ENCODE peak calls at places on chromosomes 7 and 10, in four cellular contexts. One of them, this sample, is unnamed.

GRCh38 chr10:97714401-97715258 is 1.1 kb downstream of the MARVELD1 start:
- DNase-seq in HCT116: no peak
- DNase-seq in K562: peak
- DNase-seq in GM12878: no peak
- DNase-seq in this sample: no peak

GRCh38 chr7:139774376-139774775 is 3.4 kb downstream of the HIPK2 start:
- DNase-seq in HCT116: no peak
- DNase-seq in K562: no peak
- DNase-seq in GM12878: no peak
- DNase-seq in this sample: no peak

GRCh38 chr7:86644282-86645173 is 819 bp downstream of the GRM3 start:
- DNase-seq in HCT116: no peak
- DNase-seq in K562: no peak
- DNase-seq in GM12878: no peak
- DNase-seq in this sample: no peak

GRCh38 chr10:130761896-130762295 is 549.6 kb downstream of the TCERG1L start:
- DNase-seq in HCT116: no peak
- DNase-seq in K562: no peak
- DNase-seq in GM12878: no peak
- DNase-seq in this sample: no peak

GRCh38 chr7:30905078-30906012 is 6.3 kb upstream of the AQP1 start:
- DNase-seq in HCT116: no peak
- DNase-seq in K562: no peak
- DNase-seq in GM12878: no peak
- DNase-seq in this sample: no peak

GRCh38 chr10:47241946-47242900 is 57.8 kb upstream of the GDF10 start:
- DNase-seq in HCT116: no peak
- DNase-seq in K562: no peak
- DNase-seq in GM12878: no peak
- DNase-seq in this sample: no peak

GRCh38 chr7:95718556-95719410 is 53.6 kb upstream of the DYNC1I1 start:
- DNase-seq in HCT116: peak
- DNase-seq in K562: no peak
- DNase-seq in GM12878: no peak
- DNase-seq in this sample: peak

GRCh38 chr7:66847879-66848810 is 72.9 kb upstream of the TMEM248 start:
- DNase-seq in HCT116: no peak
- DNase-seq in K562: no peak
- DNase-seq in GM12878: no peak
- DNase-seq in this sample: no peak

GRCh38 chr10:10870523-10871241 is 147.0 kb upstream of the CELF2 start:
- DNase-seq in HCT116: no peak
- DNase-seq in K562: no peak
- DNase-seq in GM12878: peak
- DNase-seq in this sample: no peak

GRCh38 chr7:42972703-42973500 is 40.7 kb downstream of the MRPL32 start:
- DNase-seq in HCT116: no peak
- DNase-seq in K562: peak
- DNase-seq in GM12878: no peak
- DNase-seq in this sample: peak

GRCh38 chr10:12782537-12782936 is 219.0 kb downstream of the CCDC3 start:
- DNase-seq in HCT116: peak
- DNase-seq in K562: peak
- DNase-seq in GM12878: no peak
- DNase-seq in this sample: no peak

GRCh38 chr7:118918556-118918955 is 694.1 kb downstream of the ANKRD7 start:
- DNase-seq in HCT116: peak
- DNase-seq in K562: no peak
- DNase-seq in GM12878: no peak
- DNase-seq in this sample: peak

GRCh38 chr7:44348851-44349781 is 23.7 kb upstream of the CAMK2B start:
- DNase-seq in HCT116: no peak
- DNase-seq in K562: no peak
- DNase-seq in GM12878: no peak
- DNase-seq in this sample: no peak

GRCh38 chr10:103273026-103273425 is 3.9 kb upstream of the INA start:
- DNase-seq in HCT116: peak
- DNase-seq in K562: no peak
- DNase-seq in GM12878: no peak
- DNase-seq in this sample: peak

GRCh38 chr10:124240721-124241350 is 147.4 kb upstream of the CHST15 start:
- DNase-seq in HCT116: no peak
- DNase-seq in K562: no peak
- DNase-seq in GM12878: no peak
- DNase-seq in this sample: no peak

GRCh38 chr7:157676456-157677255 is 339.9 kb downstream of the DNAJB6 start:
- DNase-seq in HCT116: no peak
- DNase-seq in K562: no peak
- DNase-seq in GM12878: no peak
- DNase-seq in this sample: no peak

GRCh38 chr7:79741684-79742083 is 288.2 kb upstream of the MAGI2 start:
- DNase-seq in HCT116: no peak
- DNase-seq in K562: no peak
- DNase-seq in GM12878: no peak
- DNase-seq in this sample: no peak

GRCh38 chr10:96387151-96387550 is 28.3 kb upstream of the OPALIN start:
- DNase-seq in HCT116: no peak
- DNase-seq in K562: no peak
- DNase-seq in GM12878: no peak
- DNase-seq in this sample: no peak

GRCh38 chr7:441713-442421 is 77.8 kb downstream of the PDGFA start:
- DNase-seq in HCT116: no peak
- DNase-seq in K562: no peak
- DNase-seq in GM12878: no peak
- DNase-seq in this sample: no peak

GRCh38 chr7:30135551-30136271 is 925 bp downstream of the MTURN start:
- DNase-seq in HCT116: no peak
- DNase-seq in K562: peak
- DNase-seq in GM12878: no peak
- DNase-seq in this sample: peak

GRCh38 chr10:32446701-32447406 is 914 bp downstream of the CCDC7 start:
- DNase-seq in HCT116: peak
- DNase-seq in K562: peak
- DNase-seq in GM12878: peak
- DNase-seq in this sample: peak

GRCh38 chr10:120508393-120508792 is 51.4 kb downstream of the PLPP4 start:
- DNase-seq in HCT116: peak
- DNase-seq in K562: no peak
- DNase-seq in GM12878: no peak
- DNase-seq in this sample: no peak

GRCh38 chr10:80202934-80203834 is 2.2 kb downstream of the ANXA11 start:
- DNase-seq in HCT116: peak
- DNase-seq in K562: peak
- DNase-seq in GM12878: peak
- DNase-seq in this sample: peak

GRCh38 chr10:30002438-30003266 is 56.7 kb downstream of the JCAD start:
- DNase-seq in HCT116: peak
- DNase-seq in K562: peak
- DNase-seq in GM12878: no peak
- DNase-seq in this sample: peak
- TF ChIP-seq JUND in HCT116: no peak
- TF ChIP-seq JUND in K562: no peak
- TF ChIP-seq JUND in GM12878: no peak
- TF ChIP-seq JUND in this sample: no peak

GRCh38 chr10:17617031-17617911 is at the start of gene HACD1:
- DNase-seq in HCT116: peak
- DNase-seq in K562: peak
- DNase-seq in GM12878: no peak
- DNase-seq in this sample: peak
- TF ChIP-seq JUND in HCT116: no peak
- TF ChIP-seq JUND in K562: no peak
- TF ChIP-seq JUND in GM12878: no peak
- TF ChIP-seq JUND in this sample: no peak

DNA sequence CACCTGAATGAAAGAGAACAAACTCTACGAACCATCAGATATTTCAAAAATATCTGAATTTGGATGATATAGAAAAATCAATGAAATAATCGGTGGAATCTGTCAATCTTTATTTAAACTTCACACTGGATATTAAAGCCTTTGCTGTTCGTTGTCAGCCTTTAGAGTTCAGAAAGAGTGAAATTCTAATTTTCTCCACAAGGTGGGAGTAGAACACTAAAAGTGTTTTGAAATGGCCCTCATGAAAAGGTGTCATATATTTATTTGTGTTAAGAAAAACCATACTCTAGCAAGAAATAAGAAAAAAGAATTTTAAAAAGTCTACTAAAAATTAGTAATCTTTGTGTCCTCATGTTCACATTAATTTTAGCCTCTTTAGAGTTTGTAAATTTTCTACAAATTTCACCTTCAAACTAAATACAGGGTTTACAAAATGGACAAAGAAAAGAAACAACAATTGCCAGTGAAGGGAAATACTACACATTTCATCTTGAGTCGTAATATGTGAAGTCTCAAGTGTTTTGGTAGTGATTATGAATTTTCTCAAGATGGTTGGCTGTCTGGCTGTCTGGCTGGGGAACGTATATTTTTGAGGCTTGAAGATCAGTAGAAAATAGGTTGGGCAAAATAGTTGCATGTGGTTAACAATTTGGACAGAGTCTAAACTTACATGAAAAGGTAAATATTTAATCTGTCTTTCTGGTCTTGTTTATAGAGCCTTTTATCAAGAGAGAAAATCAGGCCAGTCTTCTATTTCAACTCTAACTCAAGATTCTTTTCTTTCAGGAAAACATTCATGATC is 43.7 kb downstream of the DNAJB9 start:
- DNase-seq in HCT116: peak
- DNase-seq in K562: peak
- DNase-seq in GM12878: no peak
- DNase-seq in this sample: no peak
- TF ChIP-seq JUND in HCT116: no peak
- TF ChIP-seq JUND in K562: no peak
- TF ChIP-seq JUND in GM12878: no peak
- TF ChIP-seq JUND in this sample: peak

GRCh38 chr7:103149808-103150180 is 895 bp upstream of the NAPEPLD start:
- DNase-seq in HCT116: no peak
- DNase-seq in K562: no peak
- DNase-seq in GM12878: no peak
- DNase-seq in this sample: no peak

GRCh38 chr7:103148994-103149807 is at the start of gene NAPEPLD:
- DNase-seq in HCT116: peak
- DNase-seq in K562: peak
- DNase-seq in GM12878: peak
- DNase-seq in this sample: peak

GRCh38 chr7:103148131-103148993 is 537 bp downstream of the NAPEPLD start:
- DNase-seq in HCT116: no peak
- DNase-seq in K562: no peak
- DNase-seq in GM12878: peak
- DNase-seq in this sample: no peak

GRCh38 chr7:103154042-103154441 is 5.1 kb upstream of the NAPEPLD start:
- DNase-seq in HCT116: no peak
- DNase-seq in K562: no peak
- DNase-seq in GM12878: no peak
- DNase-seq in this sample: no peak

DNA sequence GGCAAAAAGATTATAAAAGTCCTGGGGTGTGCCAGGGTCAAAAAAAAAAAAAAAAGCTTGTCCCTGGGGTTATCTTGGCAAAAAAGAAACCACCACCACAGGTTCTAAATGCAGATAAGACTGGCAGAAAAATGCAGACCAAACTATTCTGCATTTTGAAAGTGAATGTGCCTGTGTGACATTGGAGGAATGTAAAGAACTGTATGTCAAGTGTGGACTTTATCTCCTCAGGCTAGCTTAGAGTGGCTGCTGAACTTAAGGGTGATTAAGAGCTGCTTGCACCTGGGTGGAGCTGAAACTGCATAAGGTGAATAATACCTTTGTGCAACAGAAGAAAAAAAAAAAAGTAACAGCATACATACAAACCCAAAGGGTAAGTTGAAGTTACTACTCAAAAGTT is 1.3 kb upstream of the NAPEPLD start:
- DNase-seq in HCT116: no peak
- DNase-seq in K562: peak
- DNase-seq in GM12878: no peak
- DNase-seq in this sample: no peak
- TF ChIP-seq JUND in HCT116: no peak
- TF ChIP-seq JUND in K562: no peak
- TF ChIP-seq JUND in GM12878: no peak
- TF ChIP-seq JUND in this sample: no peak

GRCh38 chr7:108805808-108806397 is 236.2 kb downstream of the DNAJB9 start:
- DNase-seq in HCT116: peak
- DNase-seq in K562: peak
- DNase-seq in GM12878: no peak
- DNase-seq in this sample: peak
- TF ChIP-seq JUND in HCT116: no peak
- TF ChIP-seq JUND in K562: no peak
- TF ChIP-seq JUND in GM12878: no peak
- TF ChIP-seq JUND in this sample: no peak